ENCODE peak calls at places on chromosomes 13 and 19, in four cellular contexts. A is K562, W is GM12878, B is HepG2. M is an unnamed sample.

GRCh38 chr13:22086593-22086992 is 415.7 kb downstream of the FGF9 start:
- DNase-seq in A (no peak), W (no peak), B (no peak), M (no peak)

GRCh38 chr13:52961196-52961845 is 67.3 kb upstream of the OLFM4 start:
- DNase-seq in A (no peak), W (no peak), B (no peak), M (no peak)

GRCh38 chr13:99388334-99388923 is 81.2 kb upstream of the GPR183 start:
- DNase-seq in A (no peak), W (no peak), B (no peak), M (no peak)

GRCh38 chr13:111791131-111791530 is 275.8 kb upstream of the SOX1 start:
- DNase-seq in A (no peak), W (no peak), B (no peak), M (no peak)

GRCh38 chr19:43910884-43911283 is 24.2 kb downstream of the ZNF45 start:
- DNase-seq in A (no peak), W (no peak), B (no peak), M (no peak)

GRCh38 chr13:63041640-63042414 is 1626.2 kb upstream of the PCDH20 start:
- DNase-seq in A (no peak), W (no peak), B (no peak), M (no peak)

GRCh38 chr19:2888739-2889224 is 11.9 kb upstream of the ZNF57 start:
- DNase-seq in A (no peak), W (no peak), B (no peak), M (no peak)

GRCh38 chr13:113401452-113402415 is 37.8 kb upstream of the GRTP1 start:
- DNase-seq in A (no peak), W (no peak), B (no peak), M (no peak)

GRCh38 chr19:10009714-10010224 is 535 bp downstream of the COL5A3 start:
- DNase-seq in A (no peak), W (no peak), B (no peak), M (no peak)

GRCh38 chr19:50921391-50922315 is 10.5 kb upstream of the KLK4 start:
- DNase-seq in A (no peak), W (no peak), B (no peak), M (no peak)

GRCh38 chr13:27259831-27260230 is 8.5 kb downstream of the RPL21 start:
- DNase-seq in A (no peak), W (no peak), B (no peak), M (no peak)

GRCh38 chr13:27258637-27259377 is 7.4 kb downstream of the RPL21 start:
- DNase-seq in A (no peak), W (no peak), B (no peak), M (no peak)

GRCh38 chr13:27257648-27258253 is 6.4 kb downstream of the RPL21 start:
- DNase-seq in A (no peak), W (no peak), B (no peak), M (no peak)

GRCh38 chr13:27261376-27261775 is 9.3 kb upstream of the RASL11A start:
- DNase-seq in A (no peak), W (no peak), B (no peak), M (no peak)

DNA sequence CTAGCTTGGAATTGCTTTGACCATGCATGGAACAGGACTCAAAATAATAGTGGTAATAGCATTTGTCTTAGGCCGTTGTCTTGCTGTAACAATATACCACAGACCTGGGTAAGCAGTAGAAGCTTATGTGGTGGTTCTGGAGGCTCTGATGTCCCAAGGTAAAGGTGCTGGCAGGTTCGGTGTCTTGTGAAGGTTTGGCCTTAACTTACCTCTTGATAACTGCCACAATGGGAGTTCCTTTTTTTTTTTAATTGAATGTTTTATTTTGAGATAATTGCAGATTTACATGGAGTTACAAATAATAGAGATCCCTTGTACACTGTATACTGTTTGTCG is 5.8 kb downstream of the RPL21 start:
- DNase-seq in A (no peak), W (no peak), B (no peak), M (no peak)
- TF ChIP-seq SP1 in A (no peak), W (no peak), B (no peak), M (no peak)

DNA sequence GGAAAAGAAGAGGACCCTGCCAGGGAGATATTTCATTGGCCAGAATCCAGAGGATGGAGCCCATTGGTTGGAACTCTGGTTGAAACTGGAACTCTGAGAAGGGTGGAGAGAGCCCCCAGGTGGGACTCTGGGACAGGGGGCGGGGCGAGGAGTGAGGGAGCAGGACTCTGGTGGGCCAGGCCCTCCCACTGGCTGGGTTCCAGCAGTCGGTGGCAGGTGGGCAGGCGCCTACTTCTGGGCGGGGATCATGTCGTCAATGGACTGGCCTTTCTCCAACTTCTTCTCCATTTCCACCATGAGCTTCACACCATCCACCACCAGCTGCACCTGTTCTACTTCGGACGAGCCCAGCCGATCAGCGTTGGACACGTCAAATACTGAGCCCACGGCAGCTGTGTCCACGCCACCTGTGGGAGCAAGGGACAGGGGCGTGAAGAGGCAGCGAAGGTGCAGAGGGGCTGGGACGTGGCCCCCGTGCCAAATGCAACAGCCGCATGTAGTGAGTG is 16.1 kb downstream of the CKM start:
- DNase-seq in A (no peak), W (no peak), B (no peak), M (no peak)
- TF ChIP-seq TARDBP in A (no peak), W (no peak), B (no peak), M (no peak)

GRCh38 chr13:106177146-106177545 is 358.3 kb downstream of the EFNB2 start:
- DNase-seq in A (no peak), W (no peak), B (no peak), M (no peak)

GRCh38 chr13:106173346-106173745 is 362.1 kb downstream of the EFNB2 start:
- DNase-seq in A (no peak), W (no peak), B (no peak), M (no peak)

GRCh38 chr13:106176103-106176502 is 359.4 kb downstream of the EFNB2 start:
- DNase-seq in A (no peak), W (no peak), B (no peak), M (no peak)

GRCh38 chr13:106173891-106174610 is 361.4 kb downstream of the EFNB2 start:
- DNase-seq in A (no peak), W (no peak), B (no peak), M (no peak)

DNA sequence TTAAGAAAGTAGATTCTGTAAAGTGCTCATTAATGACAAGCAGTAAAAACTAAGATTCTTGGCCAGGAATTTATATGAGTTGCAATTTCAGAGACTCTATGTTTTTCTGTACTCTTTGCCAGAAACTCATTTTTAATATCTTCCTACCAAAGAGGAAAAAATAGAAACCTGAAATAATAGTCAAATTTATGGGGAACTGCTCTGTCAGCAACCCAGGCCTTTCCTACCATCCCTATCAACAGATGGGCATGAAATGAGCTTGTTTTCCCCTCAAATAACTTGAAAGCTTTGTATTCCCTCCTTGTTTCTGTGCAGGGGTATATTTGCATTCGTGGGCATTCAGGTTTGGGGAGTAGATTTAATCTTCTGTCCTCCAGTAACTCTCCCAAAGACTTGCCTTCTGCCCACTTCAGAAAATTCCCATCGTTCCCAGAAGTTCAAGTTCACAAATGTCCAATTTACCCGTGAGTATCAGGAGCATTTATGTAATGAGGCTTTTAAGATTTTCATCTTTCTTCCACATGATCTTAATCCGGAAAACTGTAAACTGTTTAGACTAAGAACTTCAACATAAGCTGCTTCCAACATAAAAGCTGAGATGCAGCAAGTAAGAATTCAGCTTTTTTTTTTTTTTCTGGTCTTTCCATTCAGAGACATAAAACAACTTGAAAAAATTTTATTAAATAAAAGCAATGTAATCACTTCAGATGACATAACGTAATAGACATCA is 363.1 kb downstream of the EFNB2 start:
- DNase-seq in A (no peak), W (no peak), B (no peak), M (no peak)
- TF ChIP-seq FOXK2 in A (no peak), W (no peak), B (no peak), M (no peak)

GRCh38 chr13:39196957-39197644 is 158.8 kb downstream of the NHLRC3 start:
- DNase-seq in A (no peak), W (no peak), B (no peak), M (no peak)
- TF ChIP-seq SP1 in A (no peak), W (no peak), B (no peak), M (no peak)